ENCODE peak calls at places on chromosome 9, in nine cellular contexts. D is epithelial cell of proximal tubule; J is astrocyte of the hippocampus; E is NCI-H774; P is HT1080; Y is AG08396; K is NB4; G is stimulated activated CD4-positive, alpha-beta T cell treated with anti-CD3 and anti-CD28 coated beads, Interleukin-1b, Interleukin-23, amount 100 ng/mL, for 1 hour; L is OCI-LY7. Z is an unnamed sample.

GRCh38 chr9:79616013-79616412 is 44.2 kb downstream of the TLE4 start:
- DNase-seq in K (no peak), Y (peak; percentile 29), P (no peak), G (no peak), D (no peak), J (no peak), L (no peak), E (no peak), Z (no peak)

GRCh38 chr9:99189887-99190596 is 31.7 kb downstream of the ALG2 start:
- DNase-seq in G (no peak), J (no peak), L (no peak), K (no peak), Y (no peak), E (no peak), P (no peak), D (no peak), Z (no peak)

GRCh38 chr9:124662561-124662960 is 108.5 kb downstream of the NR6A1 start:
- DNase-seq in J (no peak), K (no peak), E (no peak), L (no peak), G (no peak), P (no peak), Y (no peak), D (no peak), Z (no peak)

GRCh38 chr9:36855443-36856315 is 178.4 kb downstream of the PAX5 start:
- DNase-seq in P (peak; percentile 72), G (no peak), E (no peak), Y (peak; percentile 37), K (peak; percentile 62), J (no peak), D (no peak), L (peak; percentile 71), Z (no peak)

GRCh38 chr9:4517274-4517673 is 27.0 kb downstream of the SLC1A1 start:
- DNase-seq in P (no peak), Y (peak; percentile 18), J (peak; percentile 58), K (no peak), L (no peak), E (no peak), D (no peak), G (no peak), Z (no peak)

GRCh38 chr9:34732478-34732877 is 22.5 kb upstream of the CCL21 start:
- DNase-seq in E (no peak), K (no peak), J (no peak), L (no peak), Y (no peak), P (no peak), D (no peak), G (no peak), Z (no peak)

GRCh38 chr9:79975471-79976316 is 403.9 kb downstream of the TLE4 start:
- DNase-seq in Y (no peak), L (no peak), J (peak; percentile 26), K (no peak), D (no peak), P (no peak), G (no peak), E (peak; percentile 29), Z (no peak)

GRCh38 chr9:133368249-133368881 is 7.5 kb downstream of the SURF4 start:
- DNase-seq in D (no peak), Y (no peak), J (no peak), G (no peak), P (no peak), E (peak; percentile 90), L (no peak), K (no peak), Z (no peak)

GRCh38 chr9:69093471-69094103 is 58.0 kb downstream of the FXN start:
- DNase-seq in Y (no peak), J (no peak), P (no peak), D (peak; percentile 99), G (no peak), K (no peak), L (no peak), E (no peak), Z (no peak)

GRCh38 chr9:84668204-84669007 is 1.1 kb upstream of the NTRK2 start:
- DNase-seq in P (no peak), D (no peak), G (no peak), Y (peak; percentile 77), K (peak; percentile 39), L (no peak), J (peak; percentile 90), E (peak; percentile 28), Z (no peak)

Z was measured in CD8-positive, alpha-beta memory T cell.